ENCODE peak calls at places on chromosomes 4 and X, in seven cellular contexts. E is activated naive CD4-positive, alpha-beta T cell treated with anti-CD3 and anti-CD28 coated beads for 36 hours; J is stimulated activated CD4-positive, alpha-beta T cell treated with anti-CD3 and anti-CD28 coated beads, Interleukin-12 subunit alpha, Interleukin-12 subunit beta, amount 100 ng/mL, for 24 hours; H is activated T-helper 1 cell treated with anti-CD3 and anti-CD28 coated beads, Interleukin-12 subunit alpha, Interleukin-12 subunit beta, Interleukin-2, Interleukin-4 antibody, amounts not matched to agents 30 ng/mL and 10 ng/mL and 1 ng/mL, durations not matched to agents 14 hours and 24 hours and 36 hours; S is GM04504; V is neural progenitor cell; G is activated T-cell treated with anti-CD3 and anti-CD28 coated beads, Interleukin-2, amount 50 U/mL, for 72 hours. C is an unnamed sample.

GRCh38 chr4:60201052-60201673 is 999.0 kb upstream of the ADGRL3 start:
- DNase-seq in E (peak), J (no peak), H (peak), S (no peak), V (peak), G (peak), C (peak)

GRCh38 chr4:87805971-87806370 is 6.6 kb downstream of the IBSP start:
- DNase-seq in E (no peak), J (no peak), H (no peak), S (no peak), V (no peak), G (no peak), C (no peak)

GRCh38 chrX:153708415-153708814 is 15.8 kb downstream of the BCAP31 start:
- DNase-seq in E (peak), J (no peak), H (peak), S (no peak), V (peak), G (peak), C (peak)

GRCh38 chr4:140567722-140568121 is 1.0 kb downstream of the UCP1 start:
- DNase-seq in E (no peak), J (no peak), H (no peak), S (no peak), V (peak), G (no peak), C (no peak)

GRCh38 chr4:139917896-139918295 is 236.1 kb downstream of the MAML3 start:
- DNase-seq in E (no peak), J (no peak), H (no peak), S (no peak), V (no peak), G (no peak), C (no peak)

GRCh38 chr4:23814606-23815005 is 75.2 kb downstream of the PPARGC1A start:
- DNase-seq in E (no peak), J (no peak), H (no peak), S (no peak), V (no peak), G (no peak), C (no peak)

GRCh38 chrX:22378296-22378695 is 105.6 kb downstream of the CBLL2 start:
- DNase-seq in E (no peak), J (no peak), H (no peak), S (no peak), V (no peak), G (no peak), C (no peak)

GRCh38 chrX:113001836-113002235 is 161.2 kb upstream of the AMOT start:
- DNase-seq in E (no peak), J (no peak), H (no peak), S (no peak), V (peak), G (no peak), C (no peak)

GRCh38 chr4:22733816-22734215 is 41.1 kb downstream of the GBA3 start:
- DNase-seq in E (no peak), J (no peak), H (no peak), S (no peak), V (no peak), G (no peak), C (no peak)

GRCh38 chrX:100995469-100995868 is 26.0 kb downstream of the ARL13A start:
- DNase-seq in E (peak), J (no peak), H (no peak), S (peak), V (no peak), G (peak), C (peak)

GRCh38 chr4:46329118-46329976 is 60.6 kb downstream of the GABRA2 start:
- DNase-seq in E (peak), J (no peak), H (no peak), S (no peak), V (peak), G (no peak), C (peak)

GRCh38 chr4:169143335-169143734 is 127.4 kb downstream of the SH3RF1 start:
- DNase-seq in E (no peak), J (no peak), H (no peak), S (no peak), V (peak), G (no peak), C (no peak)

GRCh38 chr4:153758136-153758535 is 1.7 kb downstream of the RNF175 start:
- DNase-seq in E (no peak), J (no peak), H (no peak), S (no peak), V (no peak), G (no peak), C (no peak)

GRCh38 chr4:123877561-123877960 is 481.0 kb downstream of the SPRY1 start:
- DNase-seq in E (no peak), J (no peak), H (no peak), S (no peak), V (no peak), G (no peak), C (no peak)

GRCh38 chr4:10033191-10033881 is 12.0 kb upstream of the SLC2A9 start:
- DNase-seq in E (no peak), J (no peak), H (no peak), S (no peak), V (no peak), G (no peak), C (peak)

GRCh38 chr4:10688827-10689226 is 4.3 kb upstream of the CLNK start:
- DNase-seq in E (no peak), J (no peak), H (no peak), S (no peak), V (no peak), G (no peak), C (no peak)

GRCh38 chr4:125445525-125445924 is 130.8 kb downstream of the FAT4 start:
- DNase-seq in E (no peak), J (no peak), H (no peak), S (no peak), V (no peak), G (no peak), C (no peak)

GRCh38 chr4:8643441-8643840 is 50.9 kb downstream of the CPZ start:
- DNase-seq in E (no peak), J (no peak), H (no peak), S (no peak), V (no peak), G (no peak), C (no peak)

GRCh38 chr4:24979554-24979953 is 51.2 kb downstream of the LGI2 start:
- DNase-seq in E (no peak), J (no peak), H (no peak), S (no peak), V (no peak), G (no peak), C (no peak)

GRCh38 chr4:101217353-101218031 is 129.8 kb downstream of the PPP3CA start:
- DNase-seq in E (no peak), J (no peak), H (no peak), S (no peak), V (no peak), G (no peak), C (no peak)

GRCh38 chr4:121789470-121789869 is 11.7 kb upstream of the EXOSC9 start:
- DNase-seq in E (no peak), J (no peak), H (no peak), S (no peak), V (no peak), G (no peak), C (no peak)

GRCh38 chr4:184238072-184238743 is 20.5 kb upstream of the ENPP6 start:
- DNase-seq in E (no peak), J (no peak), H (no peak), S (no peak), V (no peak), G (no peak), C (no peak)

GRCh38 chr4:98566491-98567008 is 91.9 kb downstream of the TSPAN5 start:
- DNase-seq in E (no peak), J (no peak), H (no peak), S (no peak), V (no peak), G (no peak), C (no peak)